ENCODE peak calls at places on chromosomes 13 and 19, in eight cellular contexts. Z, K, D, T, G, Y, L and X are unnamed samples.

GRCh38 chr19:7115721-7116120 is 46.2 kb downstream of the ZNF557 start:
- DNase-seq in Z (no peak), L (no peak), K (no peak), G (no peak), D (no peak), Y (no peak), T (no peak), X (no peak)

GRCh38 chr19:33359581-33359980 is 13.9 kb upstream of the CEBPG start:
- DNase-seq in D (no peak), L (no peak), G (no peak), T (no peak), Z (no peak), Y (no peak), K (no peak), X (no peak)

GRCh38 chr13:21542563-21542962 is 61.4 kb downstream of the MICU2 start:
- DNase-seq in G (no peak), T (no peak), D (no peak), Z (no peak), Y (no peak), L (no peak), K (no peak), X (no peak)

GRCh38 chr19:6516659-6517291 is 14.1 kb upstream of the TNFSF9 start:
- DNase-seq in L (peak; percentile 97), K (peak; percentile 20), G (peak; percentile 81), Y (peak; percentile 96), D (peak; percentile 94), T (peak; percentile 64), Z (peak; percentile 97), X (peak; percentile 85)

GRCh38 chr19:14407889-14408640 is 11.1 kb downstream of the DDX39A start:
- DNase-seq in T (no peak), L (no peak), Y (no peak), K (no peak), Z (no peak), G (no peak), D (no peak), X (no peak)

GRCh38 chr13:22812793-22813192 is 368.0 kb upstream of the SGCG start:
- DNase-seq in G (peak; percentile 39), L (no peak), T (no peak), Y (no peak), Z (no peak), K (no peak), D (peak; percentile 51), X (no peak)

GRCh38 chr13:67230774-67231480 is 791 bp upstream of the PCDH9 start:
- DNase-seq in K (peak; percentile 23), Z (peak; percentile 89), L (peak; percentile 84), G (peak; percentile 38), Y (no peak), D (peak; percentile 41), T (peak; percentile 48), X (peak; percentile 32)

GRCh38 chr13:39062004-39062403 is 23.7 kb downstream of the NHLRC3 start:
- DNase-seq in G (no peak), D (no peak), Y (no peak), T (no peak), K (no peak), Z (no peak), L (no peak), X (no peak)

GRCh38 chr13:55977436-55977835 is 1163.3 kb upstream of the PRR20A start:
- DNase-seq in Z (peak; percentile 40), T (no peak), K (no peak), D (no peak), Y (no peak), G (no peak), L (no peak), X (no peak)

GRCh38 chr13:33448889-33449288 is 163.3 kb upstream of the STARD13 start:
- DNase-seq in G (no peak), D (no peak), T (no peak), K (no peak), Y (no peak), L (no peak), Z (no peak), X (no peak)

GRCh38 chr19:47168065-47168464 is 37.4 kb downstream of the SAE1 start:
- DNase-seq in D (no peak), Y (no peak), T (no peak), K (no peak), G (no peak), L (no peak), Z (no peak), X (no peak)

GRCh38 chr13:77062097-77062496 is 35.1 kb upstream of the FBXL3 start:
- DNase-seq in Z (no peak), Y (no peak), T (no peak), K (no peak), D (no peak), G (no peak), L (no peak), X (no peak)

GRCh38 chr19:49929121-49929610 is at the start of the genes ATF5 and NUP62:
- DNase-seq in Y (peak; percentile 97), D (peak; percentile 97), L (peak; percentile 92), T (peak; percentile 52), Z (peak; percentile 98), K (no peak), G (peak; percentile 85), X (peak; percentile 96)

GRCh38 chr13:50664961-50665360 is 178.5 kb downstream of the DLEU7 start:
- DNase-seq in G (no peak), Y (no peak), D (no peak), Z (no peak), L (peak; percentile 13), T (no peak), K (no peak), X (no peak)

GRCh38 chr19:13843104-13843921 is 33.6 kb upstream of the NANOS3 start:
- DNase-seq in Z (peak; percentile 95), K (no peak), Y (no peak), L (peak; percentile 83), D (no peak), G (no peak), T (no peak), X (no peak)

GRCh38 chr19:29724102-29724641 is 9.1 kb upstream of the C19orf12 start:
- DNase-seq in T (no peak), Z (no peak), L (peak; percentile 77), Y (peak; percentile 65), K (no peak), D (no peak), G (no peak), X (no peak)

GRCh38 chr19:16033721-16034120 is 42.6 kb upstream of the TPM4 start:
- DNase-seq in G (no peak), Y (no peak), T (no peak), D (no peak), K (no peak), Z (peak; percentile 70), L (no peak), X (no peak)

GRCh38 chr19:16575282-16575681 is 3.1 kb upstream of the SLC35E1 start:
- DNase-seq in K (no peak), G (no peak), Z (no peak), Y (no peak), L (no peak), T (no peak), D (no peak), X (no peak)

GRCh38 chr19:5951338-5951861 is 26.5 kb downstream of the RANBP3 start:
- DNase-seq in Z (no peak), L (peak; percentile 63), K (no peak), T (no peak), Y (no peak), G (no peak), D (no peak), X (peak; percentile 64)

GRCh38 chr19:4518345-4519171 is at the start of gene PLIN4:
- DNase-seq in T (no peak), G (no peak), Z (no peak), L (peak; percentile 77), K (no peak), D (no peak), Y (no peak), X (no peak)

GRCh38 chr13:83485101-83485500 is 397.2 kb downstream of the SLITRK1 start:
- DNase-seq in K (no peak), Y (no peak), Z (no peak), D (no peak), T (no peak), L (no peak), G (no peak), X (no peak)
- TF ChIP-seq CTCF in K (no peak), Y (no peak), Z (no peak), D (no peak), T (no peak), L (no peak), G (no peak), X (no peak)

GRCh38 chr13:99959538-99960230 is 11.9 kb downstream of the ZIC5 start:
- DNase-seq in D (no peak), L (peak; percentile 81), Y (peak; percentile 49), Z (no peak), G (no peak), K (no peak), T (no peak), X (no peak)
- TF ChIP-seq CTCF in D (no peak), L (peak; percentile 81), Y (no peak), Z (no peak), G (no peak), K (no peak), T (no peak), X (no peak)

DNA sequence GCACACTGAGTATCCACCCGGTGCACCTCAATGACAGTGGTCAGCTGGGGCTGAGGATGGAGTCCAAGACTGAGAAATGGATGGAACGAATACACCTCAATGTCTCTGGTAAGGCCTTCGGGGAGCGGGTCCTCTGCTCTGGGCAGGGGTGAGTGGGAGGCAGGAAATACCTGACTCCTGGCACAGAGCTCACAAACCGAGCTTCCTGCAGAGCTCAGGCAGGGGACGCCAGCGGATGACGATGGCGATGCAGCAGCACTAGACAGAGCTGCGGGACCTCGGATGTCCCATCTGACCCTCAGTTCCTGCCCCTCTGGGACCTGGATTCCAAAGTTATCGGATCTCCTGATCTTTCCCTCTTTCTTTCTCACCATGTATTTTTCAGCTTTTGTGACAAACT is 3.8 kb downstream of the CD22 start:
- DNase-seq in Y (peak; percentile 62), D (no peak), T (no peak), L (no peak), Z (no peak), K (no peak), G (no peak), X (no peak)
- TF ChIP-seq CTCF in Y (no peak), D (no peak), T (no peak), L (no peak), Z (no peak), K (no peak), G (no peak), X (peak; percentile 18)

GRCh38 chr13:46771693-46772092 is 25.3 kb downstream of the ESD start:
- DNase-seq in L (no peak), K (no peak), D (no peak), Y (no peak), Z (no peak), G (no peak), T (no peak), X (no peak)
- TF ChIP-seq CTCF in L (no peak), K (no peak), D (no peak), Y (no peak), Z (no peak), G (no peak), T (no peak), X (no peak)

DNA sequence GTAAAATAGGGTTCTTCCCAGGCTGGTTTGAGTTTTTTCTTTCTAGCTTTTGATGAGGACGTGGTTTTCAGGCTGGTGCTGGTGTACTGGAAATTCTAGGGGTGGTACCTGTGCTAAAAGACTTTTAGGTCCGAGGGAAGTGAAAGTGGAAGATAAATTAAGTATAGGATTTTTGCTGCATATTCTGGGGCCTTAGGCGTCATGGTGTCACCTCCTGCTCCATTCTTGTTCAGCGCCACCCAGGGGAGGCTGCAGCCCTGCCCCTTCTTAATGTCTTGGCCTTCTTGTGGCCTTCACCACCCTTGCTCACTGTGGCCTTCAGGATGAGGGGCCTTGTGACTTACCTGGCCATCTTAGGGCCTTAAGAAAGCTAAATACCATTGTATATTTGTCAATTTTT is 12.4 kb downstream of the ZNF552 start:
- DNase-seq in L (peak; percentile 77), K (no peak), T (no peak), Z (no peak), G (no peak), Y (no peak), D (no peak), X (peak; percentile 57)
- TF ChIP-seq CTCF in L (peak; percentile 40), K (no peak), T (no peak), Z (no peak), G (no peak), Y (no peak), D (no peak), X (peak; percentile 38)